ENCODE peak calls at places on chromosomes 6 and 20, in four cellular contexts. C is prostate gland, E is transverse colon, T is colonic mucosa. I is an unnamed sample.

GRCh38 chr6:81075974-81076373 is 676.5 kb downstream of the TENT5A start:
- DNase-seq in E (no peak), T (no peak), C (no peak), I (peak; percentile 15)

GRCh38 chr20:43579861-43580793 is 10.6 kb upstream of the IFT52 start:
- DNase-seq in E (no peak), C (no peak), T (peak; percentile 23), I (no peak)

GRCh38 chr20:14724036-14724435 is 386.6 kb upstream of the FLRT3 start:
- DNase-seq in E (no peak), C (no peak), T (no peak), I (no peak)

GRCh38 chr6:43427406-43428111 is at the start of gene ABCC10:
- DNase-seq in E (peak; percentile 96), T (peak; percentile 97), C (peak; percentile 92), I (peak; percentile 95)

GRCh38 chr6:25205629-25206028 is 73.5 kb upstream of the CARMIL1 start:
- DNase-seq in T (no peak), E (no peak), C (no peak), I (no peak)

GRCh38 chr20:51562334-51563140 is 20.0 kb upstream of the NFATC2 start:
- DNase-seq in C (peak; percentile 68), E (peak; percentile 71), T (peak; percentile 66), I (peak; percentile 83)

GRCh38 chr6:71887744-71888115 is 1.4 kb downstream of the RIMS1 start:
- DNase-seq in T (no peak), C (no peak), E (no peak), I (no peak)

GRCh38 chr6:89269981-89270380 is 45.1 kb downstream of the GABRR2 start:
- DNase-seq in E (no peak), T (no peak), C (no peak), I (no peak)

GRCh38 chr6:16669227-16669626 is 92.0 kb downstream of the ATXN1 start:
- DNase-seq in T (no peak), C (no peak), E (peak; percentile 46), I (no peak)

GRCh38 chr6:25250878-25251277 is 28.3 kb upstream of the CARMIL1 start:
- DNase-seq in C (no peak), E (no peak), T (no peak), I (no peak)

GRCh38 chr20:61575151-61575937 is 323.3 kb downstream of the CDH4 start:
- DNase-seq in T (no peak), C (no peak), E (no peak), I (no peak)

GRCh38 chr6:170063851-170064617 is 226.8 kb downstream of the DLL1 start:
- DNase-seq in C (no peak), E (peak; percentile 4), T (no peak), I (no peak)

GRCh38 chr6:100763617-100764016 is 117.5 kb downstream of the ASCC3 start:
- DNase-seq in E (no peak), T (no peak), C (no peak), I (no peak)

GRCh38 chr20:62704341-62704948 is 4.2 kb upstream of the NTSR1 start:
- DNase-seq in T (peak; percentile 68), C (peak; percentile 81), E (peak; percentile 75), I (peak; percentile 94)

GRCh38 chr20:1877604-1878195 is 17.5 kb upstream of the SIRPA start:
- DNase-seq in T (no peak), C (no peak), E (no peak), I (no peak)

GRCh38 chr6:112038268-112038667 is 15.6 kb upstream of the CCN6 start:
- DNase-seq in C (no peak), T (no peak), E (no peak), I (no peak)

GRCh38 chr20:31488171-31488570 is 13.1 kb downstream of the REM1 start:
- DNase-seq in T (no peak), E (no peak), C (no peak), I (no peak)

GRCh38 chr6:40286027-40286426 is 301.1 kb downstream of the LRFN2 start:
- DNase-seq in E (no peak), T (no peak), C (no peak), I (no peak)

GRCh38 chr20:50260480-50261221 is 70.0 kb downstream of the CEBPB start:
- DNase-seq in T (no peak), E (no peak), C (no peak), I (no peak)

GRCh38 chr6:36954262-36954931 is at the start of gene PI16:
- DNase-seq in E (no peak), C (no peak), T (no peak), I (no peak)

GRCh38 chr6:169950558-169950957 is 199.1 kb downstream of the ERMARD start:
- DNase-seq in C (peak; percentile 36), E (no peak), T (no peak), I (no peak)

GRCh38 chr6:9233226-9233625 is 797.9 kb upstream of the SLC35B3 start:
- DNase-seq in T (no peak), E (no peak), C (no peak), I (no peak)

GRCh38 chr6:87705070-87705691 is 3.1 kb upstream of the AKIRIN2 start:
- DNase-seq in E (no peak), C (no peak), T (no peak), I (no peak)

GRCh38 chr6:158488065-158488464 is 71.8 kb upstream of the TMEM181 start:
- DNase-seq in E (no peak), T (no peak), C (no peak), I (no peak)

GRCh38 chr20:51159303-51159702 is 136.4 kb upstream of the KCNG1 start:
- DNase-seq in T (no peak), C (no peak), E (no peak), I (no peak)

GRCh38 chr6:126527016-126527606 is 187.2 kb downstream of the CENPW start:
- DNase-seq in C (no peak), T (no peak), E (no peak), I (no peak)

GRCh38 chr20:32415494-32415893 is 57.4 kb downstream of the ASXL1 start:
- DNase-seq in C (no peak), E (no peak), T (no peak), I (no peak)

GRCh38 chr6:35967059-35967769 is 46.3 kb upstream of the SRPK1 start:
- DNase-seq in T (no peak), C (no peak), E (no peak), I (no peak)

GRCh38 chr6:45663181-45664180 is 285.7 kb upstream of the SUPT3H start:
- DNase-seq in C (no peak), E (peak; percentile 21), T (peak; percentile 24), I (peak; percentile 40)

GRCh38 chr6:32854376-32855178 is 585 bp downstream of the PSMB9 start:
- DNase-seq in C (peak; percentile 43), E (peak; percentile 66), T (peak; percentile 71), I (peak; percentile 49)

GRCh38 chr6:133903855-133904254 is 14.9 kb downstream of the TCF21 start:
- DNase-seq in T (no peak), E (no peak), C (no peak), I (no peak)

GRCh38 chr6:39934060-39934757 is at the start of gene MOCS1:
- DNase-seq in T (peak; percentile 88), C (peak; percentile 59), E (peak; percentile 86), I (peak; percentile 92)

GRCh38 chr6:170155464-170156196 is 135.2 kb downstream of the DLL1 start:
- DNase-seq in E (no peak), C (no peak), T (no peak), I (no peak)

GRCh38 chr6:22926613-22927348 is 357.4 kb downstream of the HDGFL1 start:
- DNase-seq in E (no peak), C (no peak), T (no peak), I (no peak)

GRCh38 chr6:111888928-111889696 is 15.9 kb upstream of the FYN start:
- DNase-seq in E (no peak), T (no peak), C (no peak), I (peak; percentile 30)

DNA sequence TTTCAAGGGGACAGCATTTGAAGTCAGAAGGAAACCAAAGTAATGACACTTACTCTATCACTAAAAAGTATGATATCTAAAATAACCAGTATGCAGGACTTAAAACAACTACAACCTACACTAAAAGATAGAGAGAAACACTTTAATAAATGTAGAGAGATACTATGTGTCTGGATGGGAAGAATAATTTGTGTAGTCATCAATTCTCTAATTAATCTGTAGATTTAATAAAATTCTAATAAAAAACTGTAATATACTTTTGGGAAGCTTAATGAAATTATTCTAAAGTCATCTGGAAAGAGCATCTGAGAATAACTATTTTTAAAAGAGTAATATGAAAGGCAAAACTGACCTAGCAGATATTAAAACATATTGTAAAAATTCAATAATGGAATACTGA is 52.1 kb downstream of the PRKN start:
- DNase-seq in C (no peak), T (no peak), E (no peak), I (no peak)
- TF ChIP-seq CTCF in C (no peak), T (no peak), E (no peak), I (no peak)

GRCh38 chr6:160428818-160429744 is 80.9 kb downstream of the SLC22A3 start:
- DNase-seq in C (no peak), E (no peak), T (no peak), I (no peak)

GRCh38 chr6:160430203-160430602 is 82.0 kb downstream of the SLC22A3 start:
- DNase-seq in C (no peak), E (no peak), T (no peak), I (peak; percentile 32)

GRCh38 chr6:160431231-160431630 is 83.1 kb downstream of the SLC22A3 start:
- DNase-seq in E (peak; percentile 31), T (no peak), C (no peak), I (peak; percentile 87)

GRCh38 chr6:160431791-160432404 is 83.7 kb downstream of the SLC22A3 start:
- DNase-seq in T (no peak), E (no peak), C (no peak), I (peak; percentile 55)

DNA sequence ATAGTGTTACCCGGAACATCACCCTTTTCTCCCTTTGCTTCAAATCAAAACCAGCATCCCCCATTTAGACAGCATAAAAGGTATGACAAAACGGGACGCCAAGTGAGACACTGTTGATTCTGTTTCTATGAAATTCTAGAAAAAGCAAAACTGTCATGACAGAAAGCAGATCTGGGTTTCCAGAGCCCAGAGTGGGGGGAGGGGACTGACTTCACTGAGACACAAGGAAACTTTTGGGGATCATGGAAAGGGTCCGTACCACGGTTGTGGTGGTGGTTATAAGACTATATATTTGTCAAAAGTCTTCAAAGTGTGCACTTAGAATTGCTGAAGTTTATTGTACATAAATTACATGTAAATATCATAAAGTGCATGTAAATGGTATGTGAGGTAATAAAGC is 82.6 kb downstream of the SLC22A3 start:
- DNase-seq in T (no peak), E (no peak), C (no peak), I (peak; percentile 72)
- H3K4me3 ChIP-seq in T (no peak overlapping the region), E (no peak overlapping the region), C (no peak overlapping the region), I (no peak overlapping the region)

GRCh38 chr6:18680842-18681241 is 293.7 kb downstream of the RNF144B start:
- DNase-seq in E (no peak), T (no peak), C (no peak), I (no peak)
- TF ChIP-seq CTCF in E (no peak), T (no peak), C (no peak), I (no peak)

GRCh38 chr6:7543761-7544424 is 2.4 kb downstream of the DSP start:
- DNase-seq in T (no peak), C (no peak), E (no peak), I (no peak)
- H3K4me3 ChIP-seq in T (peak overlapping the region; percentile 60), C (peak overlapping the region; percentile 77), E (no peak overlapping the region), I (no peak overlapping the region)

DNA sequence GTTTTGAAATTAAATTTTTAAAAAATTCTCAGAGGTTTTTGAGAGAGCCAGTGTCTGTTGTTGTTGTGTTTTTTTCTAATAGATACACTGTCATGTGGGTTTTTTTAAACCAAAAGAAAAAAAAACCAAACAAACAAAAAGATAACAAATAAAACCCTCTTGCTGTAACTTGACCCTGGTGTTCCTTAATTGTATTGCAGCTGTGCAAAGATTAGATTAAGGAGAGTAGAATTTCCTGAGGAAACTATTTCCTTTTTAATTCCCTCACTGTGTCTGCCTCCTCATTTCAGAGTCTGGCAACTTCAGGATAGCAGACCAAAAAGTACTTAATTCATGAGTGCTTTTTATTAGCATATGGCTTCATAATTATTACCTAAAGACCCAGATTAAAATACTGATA is 281.9 kb downstream of the EPM2A start:
- DNase-seq in C (no peak), T (no peak), E (no peak), I (no peak)
- TF ChIP-seq CTCF in C (no peak), T (no peak), E (no peak), I (no peak)

I was measured in testis.